ENCODE peak calls at places on chromosomes 5 and 9, in ten cellular contexts. O is GM04503; M is CD4-positive, alpha-beta T cell; Y is NCI-H2029; K is Daoy; H is NCI-H1105 treated with DMSO at 0.1 percent for 48 hours; D is stimulated activated CD4-positive, alpha-beta T cell treated with anti-CD3 and anti-CD28 coated beads, TNF-alpha, amount 100 ng/mL, for 24 hours; P is caudate nucleus; X is hippocampal formation; I is progenitor cell of endocrine pancreas. C is an unnamed sample.

GRCh38 chr9:73824671-73825070 is 672.5 kb upstream of the RORB start:
- DNase-seq in O (no peak), M (no peak), Y (no peak), K (peak; percentile 34), H (no peak), D (no peak), P (no peak), X (no peak), I (no peak), C (no peak)

GRCh38 chr5:143657814-143658395 is 154.1 kb upstream of the HMHB1 start:
- DNase-seq in O (no peak), M (no peak), Y (peak; percentile 89), K (no peak), H (peak; percentile 91), D (no peak), P (no peak), X (no peak), I (no peak), C (no peak)

GRCh38 chr5:170752257-170753215 is 31.0 kb upstream of the GABRP start:
- DNase-seq in O (no peak), M (no peak), Y (peak; percentile 11), K (peak; percentile 48), H (peak; percentile 87), D (no peak), P (no peak), X (no peak), I (no peak), C (no peak)

GRCh38 chr5:91591076-91591475 is 208.0 kb upstream of the ARRDC3 start:
- DNase-seq in O (no peak), M (no peak), Y (no peak), K (no peak), H (no peak), D (no peak), P (no peak), X (no peak), I (no peak), C (no peak)

GRCh38 chr9:128723352-128723865 is 518 bp downstream of the ZDHHC12 start:
- DNase-seq in O (no peak), M (no peak), Y (no peak), K (no peak), H (no peak), D (no peak), P (no peak), X (no peak), I (no peak), C (no peak)

GRCh38 chr9:121498150-121498486 is 1.5 kb downstream of the GGTA1 start:
- DNase-seq in O (no peak), M (no peak), Y (peak; percentile 84), K (peak; percentile 85), H (peak; percentile 88), D (no peak), P (peak; percentile 85), X (no peak), I (peak; percentile 42), C (peak; percentile 77)

GRCh38 chr5:41128291-41128690 is 57.1 kb upstream of the MROH2B start:
- DNase-seq in O (no peak), M (no peak), Y (no peak), K (no peak), H (no peak), D (no peak), P (no peak), X (no peak), I (no peak), C (no peak)

GRCh38 chr5:134590992-134591659 is 41.5 kb downstream of the SAR1B start:
- DNase-seq in O (no peak), M (no peak), Y (peak; percentile 2), K (peak; percentile 37), H (no peak), D (no peak), P (no peak), X (no peak), I (no peak), C (no peak)

GRCh38 chr5:65924366-65925093 is 1.8 kb upstream of the ERBIN start:
- DNase-seq in O (no peak), M (no peak), Y (peak; percentile 41), K (no peak), H (peak; percentile 66), D (no peak), P (peak; percentile 65), X (no peak), I (no peak), C (no peak)

GRCh38 chr5:2019716-2020115 is 137.0 kb upstream of the IRX4 start:
- DNase-seq in O (no peak), M (no peak), Y (no peak), K (no peak), H (no peak), D (no peak), P (no peak), X (no peak), I (no peak), C (no peak)

GRCh38 chr5:172881691-172882370 is 47.8 kb downstream of the ERGIC1 start:
- DNase-seq in O (no peak), M (no peak), Y (no peak), K (peak; percentile 93), H (no peak), D (no peak), P (no peak), X (no peak), I (no peak), C (peak; percentile 66)

GRCh38 chr5:51944500-51945125 is 561.4 kb downstream of the ISL1 start:
- DNase-seq in O (no peak), M (no peak), Y (no peak), K (no peak), H (no peak), D (no peak), P (no peak), X (no peak), I (no peak), C (no peak)

GRCh38 chr5:6567068-6567467 is 65.8 kb downstream of the NSUN2 start:
- DNase-seq in O (no peak), M (no peak), Y (no peak), K (no peak), H (no peak), D (no peak), P (no peak), X (no peak), I (no peak), C (no peak)

GRCh38 chr5:172133359-172134029 is 54.5 kb downstream of the STK10 start:
- DNase-seq in O (peak; percentile 99), M (no peak), Y (no peak), K (peak; percentile 90), H (no peak), D (peak; percentile 37), P (peak; percentile 29), X (no peak), I (no peak), C (peak; percentile 95)

GRCh38 chr5:151018846-151019245 is 1.5 kb upstream of the GPX3 start:
- DNase-seq in O (no peak), M (no peak), Y (no peak), K (no peak), H (no peak), D (no peak), P (no peak), X (no peak), I (no peak), C (no peak)

GRCh38 chr5:135195267-135195603 is 161.2 kb upstream of the PITX1 start:
- DNase-seq in O (no peak), M (no peak), Y (no peak), K (no peak), H (no peak), D (no peak), P (no peak), X (no peak), I (no peak), C (no peak)

GRCh38 chr9:36566813-36567217 is 5.9 kb upstream of the MELK start:
- DNase-seq in O (peak; percentile 45), M (no peak), Y (no peak), K (peak; percentile 73), H (no peak), D (no peak), P (peak; percentile 57), X (peak; percentile 56), I (no peak), C (peak; percentile 48)

GRCh38 chr5:134794136-134794535 is 35.6 kb downstream of the DDX46 start:
- DNase-seq in O (no peak), M (no peak), Y (no peak), K (no peak), H (peak; percentile 50), D (no peak), P (no peak), X (no peak), I (no peak), C (peak; percentile 4)

GRCh38 chr9:72396247-72397091 is 31.5 kb upstream of the ZFAND5 start:
- DNase-seq in O (no peak), M (no peak), Y (peak; percentile 20), K (no peak), H (peak; percentile 33), D (no peak), P (no peak), X (no peak), I (no peak), C (peak; percentile 80)

GRCh38 chr9:132627120-132627519 is 42.7 kb downstream of the DDX31 start:
- DNase-seq in O (no peak), M (no peak), Y (no peak), K (no peak), H (no peak), D (no peak), P (no peak), X (no peak), I (no peak), C (no peak)

GRCh38 chr5:128116445-128116844 is 32.9 kb downstream of the SLC12A2 start:
- DNase-seq in O (no peak), M (no peak), Y (no peak), K (no peak), H (no peak), D (no peak), P (no peak), X (no peak), I (no peak), C (no peak)

GRCh38 chr9:26166537-26166936 is 488.3 kb upstream of the TUSC1 start:
- DNase-seq in O (no peak), M (no peak), Y (no peak), K (no peak), H (no peak), D (no peak), P (no peak), X (no peak), I (no peak), C (no peak)

GRCh38 chr5:142357469-142358090 is 32.8 kb upstream of the SPRY4 start:
- DNase-seq in O (no peak), M (no peak), Y (no peak), K (no peak), H (no peak), D (no peak), P (no peak), X (no peak), I (no peak), C (peak; percentile 23)

GRCh38 chr9:129988607-129989361 is 54.2 kb downstream of the FNBP1 start:
- DNase-seq in O (no peak), M (no peak), Y (no peak), K (no peak), H (no peak), D (no peak), P (no peak), X (no peak), I (no peak), C (no peak)

GRCh38 chr5:167766957-167767356 is 524.5 kb upstream of the WWC1 start:
- DNase-seq in O (no peak), M (no peak), Y (no peak), K (no peak), H (no peak), D (no peak), P (no peak), X (no peak), I (no peak), C (no peak)

C was measured in cardiac fibroblast.